ENCODE peak calls at places on chromosomes 4 and X, in eight cellular contexts. W is left ventricle myocardium inferior; Z is mammary epithelial cell; X is ovary; H is uterus; L is H9; O is testis; G is CD4-positive, CD25-positive, alpha-beta regulatory T cell. M is an unnamed sample. For H3K4me1, the result is how much of the 10 kb centered on the place peaks cover.

GRCh38 chrX:154056739-154057367 is 37.2 kb upstream of the IRAK1 start:
- DNase-seq in Z (peak), X (no peak), H (no peak), G (peak), L (no peak), O (no peak), W (no peak), M (no peak)

GRCh38 chr4:81620442-81620841 is 148.7 kb upstream of the RASGEF1B start:
- DNase-seq in O (no peak), H (no peak), Z (peak), X (no peak), G (no peak), W (no peak), L (no peak), M (no peak)

GRCh38 chr4:54909964-54910363 is 215.4 kb downstream of the KDR start:
- DNase-seq in G (no peak), X (no peak), O (no peak), Z (no peak), L (no peak), H (no peak), W (no peak), M (no peak)

GRCh38 chr4:154194649-154195048 is 296.9 kb downstream of the DCHS2 start:
- DNase-seq in X (no peak), Z (no peak), O (no peak), G (no peak), W (no peak), H (no peak), L (no peak), M (no peak)

GRCh38 chrX:10524578-10524977 is 95.8 kb downstream of the MID1 start:
- DNase-seq in G (no peak), L (no peak), H (no peak), Z (no peak), W (no peak), O (no peak), X (no peak), M (no peak)

GRCh38 chr4:173091362-173091761 is 77.2 kb upstream of the GALNT7 start:
- DNase-seq in H (no peak), O (peak), G (no peak), W (no peak), L (no peak), X (no peak), Z (no peak), M (no peak)

GRCh38 chrX:7941390-7942042 is 14.3 kb upstream of the PNPLA4 start:
- DNase-seq in O (peak), H (no peak), L (peak), X (no peak), Z (peak), G (peak), W (no peak), M (no peak)

GRCh38 chr4:173370130-173370476 is 651 bp upstream of the SAP30 start:
- DNase-seq in Z (no peak), H (peak), G (no peak), W (peak), L (no peak), X (peak), O (peak), M (peak)

GRCh38 chrX:123803331-123803983 is 56.4 kb upstream of the XIAP start:
- DNase-seq in O (no peak), W (no peak), Z (peak), G (peak), H (no peak), X (no peak), L (no peak), M (no peak)

GRCh38 chrX:135396566-135396965 is 25.2 kb upstream of the SMIM10L2A start:
- DNase-seq in L (no peak), W (no peak), X (no peak), Z (no peak), O (no peak), G (no peak), H (no peak), M (no peak)

GRCh38 chr4:140901736-140902336 is 145.7 kb upstream of the TBC1D9 start:
- DNase-seq in O (no peak), Z (no peak), H (no peak), W (no peak), X (no peak), L (no peak), G (no peak), M (no peak)

GRCh38 chr4:121199742-121200561 is 35.8 kb upstream of the TNIP3 start:
- DNase-seq in O (no peak), H (no peak), G (peak), Z (no peak), W (no peak), L (no peak), X (no peak), M (no peak)

GRCh38 chrX:40550069-40550468 is 30.7 kb upstream of the ATP6AP2 start:
- DNase-seq in G (no peak), X (no peak), L (no peak), H (no peak), O (no peak), W (no peak), Z (no peak), M (no peak)

GRCh38 chr4:60805500-60806313 is 394.4 kb upstream of the ADGRL3 start:
- DNase-seq in X (no peak), L (no peak), W (no peak), O (peak), Z (peak), H (no peak), G (no peak), M (no peak)

GRCh38 chr4:68447201-68447600 is at the start of gene TMPRSS11E:
- DNase-seq in O (no peak), X (no peak), G (no peak), W (no peak), Z (peak), H (no peak), L (no peak), M (no peak)

GRCh38 chrX:30822068-30822671 is 66.9 kb downstream of the TAB3 start:
- DNase-seq in O (no peak), X (no peak), L (no peak), W (no peak), G (peak), H (no peak), Z (no peak), M (no peak)

GRCh38 chr4:80070880-80071620 is 2.0 kb downstream of the ANTXR2 start:
- DNase-seq in X (no peak), G (no peak), H (no peak), O (no peak), Z (no peak), L (no peak), W (no peak), M (no peak)

GRCh38 chr4:26762650-26763049 is 98.0 kb upstream of the STIM2 start:
- DNase-seq in G (peak), O (no peak), L (no peak), Z (peak), H (no peak), X (no peak), W (no peak), M (no peak)

GRCh38 chrX:33808636-33809035 is 323.5 kb downstream of the FAM47A start:
- DNase-seq in H (no peak), W (no peak), G (no peak), X (no peak), O (no peak), L (peak), Z (no peak), M (no peak)

GRCh38 chrX:112687189-112687691 is 7.5 kb upstream of the LHFPL1 start:
- DNase-seq in G (no peak), Z (no peak), L (no peak), H (no peak), X (no peak), O (no peak), W (no peak), M (no peak)

GRCh38 chr4:54281060-54281781 is 52.1 kb downstream of the PDGFRA start:
- DNase-seq in H (peak), Z (peak), X (peak), G (no peak), L (no peak), O (peak), W (peak), M (peak)

GRCh38 chr4:185019451-185020292 is 1.4 kb downstream of the HELT start:
- DNase-seq in O (no peak), W (no peak), Z (peak), H (no peak), X (no peak), L (peak), G (no peak), M (no peak)

GRCh38 chrX:81120270-81120935 is 81.3 kb downstream of the HMGN5 start:
- DNase-seq in O (no peak), H (no peak), L (no peak), G (no peak), W (no peak), Z (no peak), X (no peak), M (no peak)

GRCh38 chr4:96352051-96352517 is 512.2 kb downstream of the PDHA2 start:
- DNase-seq in X (no peak), L (peak), G (peak), Z (peak), W (no peak), H (no peak), O (peak), M (no peak)

GRCh38 chr4:170035231-170035630 is 9.0 kb upstream of the MFAP3L start:
- DNase-seq in G (no peak), Z (no peak), L (no peak), H (no peak), O (no peak), W (no peak), X (no peak), M (no peak)

GRCh38 chr4:98802673-98803286 is 126.2 kb downstream of the EIF4E start:
- DNase-seq in O (no peak), Z (no peak), L (no peak), X (no peak), H (no peak), G (no peak), W (no peak), M (no peak)

GRCh38 chr4:69858683-69859082 is 1.3 kb downstream of the SULT1E1 start:
- DNase-seq in X (no peak), G (no peak), L (no peak), W (no peak), H (no peak), Z (peak), O (no peak), M (no peak)

GRCh38 chr4:48271048-48271452 is 1.4 kb upstream of the TEC start:
- DNase-seq in X (no peak), H (no peak), Z (no peak), O (no peak), G (no peak), W (no peak), L (no peak), M (no peak)

GRCh38 chrX:155231163-155231562 is 14.9 kb downstream of the VBP1 start:
- DNase-seq in W (no peak), X (no peak), G (no peak), O (no peak), L (no peak), Z (no peak), H (no peak), M (no peak)

GRCh38 chrX:2931155-2931554 is 2.0 kb upstream of the ARSD start:
- DNase-seq in X (no peak), O (no peak), L (no peak), Z (no peak), G (no peak), W (no peak), H (no peak), M (no peak)

GRCh38 chr4:69589884-69590283 is 49.6 kb downstream of the UGT2A2 start:
- DNase-seq in L (no peak), H (no peak), W (no peak), G (no peak), O (no peak), Z (no peak), X (no peak), M (no peak)

GRCh38 chr4:101086801-101087586 is 260.3 kb downstream of the PPP3CA start:
- DNase-seq in L (peak), H (no peak), O (no peak), X (no peak), Z (no peak), G (no peak), W (no peak), M (no peak)

GRCh38 chr4:25129926-25130325 is 30.3 kb downstream of the SEPSECS start:
- DNase-seq in X (no peak), L (no peak), W (no peak), O (no peak), H (no peak), G (no peak), Z (no peak), M (no peak)

GRCh38 chr4:43983610-43984009 is 465.0 kb downstream of the KCTD8 start:
- DNase-seq in G (no peak), Z (no peak), W (no peak), H (no peak), L (no peak), O (no peak), X (no peak), M (no peak)

GRCh38 chr4:158670975-158671664 is 567 bp downstream of the C4orf46 start:
- DNase-seq in L (peak), X (peak), G (peak), W (peak), H (peak), O (peak), Z (peak), M (no peak)
- H3K27ac ChIP-seq in L (no peak), X (peak), G (peak), W (peak), H (peak), O (peak), Z (peak), M (no peak)

GRCh38 chr4:5927747-5928146 is 34.9 kb upstream of the CRMP1 start:
- DNase-seq in O (no peak), G (no peak), W (no peak), H (no peak), L (no peak), X (no peak), Z (no peak), M (no peak)
- H3K4me1 ChIP-seq in O (under half), G (under half), W (under half), H (under half), L (under half), X (under half), Z (under half), M (under half)

GRCh38 chr4:8168232-8168631 is 9.6 kb upstream of the ABLIM2 start:
- DNase-seq in W (no peak), O (no peak), L (no peak), G (no peak), Z (no peak), H (no peak), X (no peak), M (no peak)

GRCh38 chr4:8169763-8170162 is 11.2 kb upstream of the ABLIM2 start:
- DNase-seq in G (no peak), L (no peak), W (no peak), O (no peak), X (no peak), Z (no peak), H (no peak), M (no peak)

GRCh38 chr4:8170341-8170740 is 11.7 kb upstream of the ABLIM2 start:
- DNase-seq in L (no peak), G (no peak), W (no peak), O (no peak), Z (no peak), X (no peak), H (no peak), M (peak)

GRCh38 chr4:8167815-8168214 is 9.2 kb upstream of the ABLIM2 start:
- DNase-seq in H (no peak), O (peak), Z (no peak), X (no peak), L (no peak), G (no peak), W (no peak), M (no peak)

DNA sequence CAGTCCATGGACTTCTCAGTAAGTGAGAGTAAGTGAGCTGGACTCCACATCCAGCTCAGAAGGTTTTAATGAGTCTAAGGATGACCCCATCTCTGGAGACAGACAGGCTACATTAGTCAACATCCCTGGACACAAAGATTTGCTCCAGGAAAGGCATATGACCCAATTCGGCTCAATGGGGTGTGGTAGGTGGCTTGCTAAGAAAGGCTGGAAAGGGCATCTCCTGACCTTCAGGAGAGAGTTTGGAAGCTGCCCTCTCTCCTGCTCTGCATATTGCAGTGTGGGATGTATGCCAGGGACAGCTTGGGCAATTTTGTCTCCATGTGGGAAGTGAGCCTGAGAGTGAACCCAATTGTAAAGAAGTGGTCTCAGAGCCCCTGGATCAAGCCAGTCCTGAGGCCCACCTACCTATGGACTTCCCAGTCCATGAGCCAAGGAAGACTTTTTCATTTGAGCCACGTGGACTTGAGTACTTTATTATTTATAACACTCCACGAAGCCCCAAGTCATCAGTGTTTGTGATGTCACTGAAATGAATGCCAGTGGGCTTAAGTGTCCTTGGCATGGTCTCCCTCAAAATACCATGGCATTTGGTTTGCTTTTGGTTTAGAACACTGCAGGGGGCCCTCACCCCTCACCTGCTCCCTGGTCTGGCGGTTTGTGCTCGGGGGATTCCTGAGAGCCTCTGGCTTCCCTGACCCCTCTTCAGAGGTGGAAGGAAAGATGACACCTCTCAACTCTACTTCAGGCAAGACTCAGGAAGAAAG is 10.4 kb upstream of the ABLIM2 start:
- DNase-seq in X (no peak), W (no peak), H (no peak), L (no peak), O (no peak), G (no peak), Z (no peak), M (no peak)
- H3K27ac ChIP-seq in X (no peak), W (no peak), H (no peak), L (no peak), O (no peak), G (no peak), Z (no peak), M (no peak)

DNA sequence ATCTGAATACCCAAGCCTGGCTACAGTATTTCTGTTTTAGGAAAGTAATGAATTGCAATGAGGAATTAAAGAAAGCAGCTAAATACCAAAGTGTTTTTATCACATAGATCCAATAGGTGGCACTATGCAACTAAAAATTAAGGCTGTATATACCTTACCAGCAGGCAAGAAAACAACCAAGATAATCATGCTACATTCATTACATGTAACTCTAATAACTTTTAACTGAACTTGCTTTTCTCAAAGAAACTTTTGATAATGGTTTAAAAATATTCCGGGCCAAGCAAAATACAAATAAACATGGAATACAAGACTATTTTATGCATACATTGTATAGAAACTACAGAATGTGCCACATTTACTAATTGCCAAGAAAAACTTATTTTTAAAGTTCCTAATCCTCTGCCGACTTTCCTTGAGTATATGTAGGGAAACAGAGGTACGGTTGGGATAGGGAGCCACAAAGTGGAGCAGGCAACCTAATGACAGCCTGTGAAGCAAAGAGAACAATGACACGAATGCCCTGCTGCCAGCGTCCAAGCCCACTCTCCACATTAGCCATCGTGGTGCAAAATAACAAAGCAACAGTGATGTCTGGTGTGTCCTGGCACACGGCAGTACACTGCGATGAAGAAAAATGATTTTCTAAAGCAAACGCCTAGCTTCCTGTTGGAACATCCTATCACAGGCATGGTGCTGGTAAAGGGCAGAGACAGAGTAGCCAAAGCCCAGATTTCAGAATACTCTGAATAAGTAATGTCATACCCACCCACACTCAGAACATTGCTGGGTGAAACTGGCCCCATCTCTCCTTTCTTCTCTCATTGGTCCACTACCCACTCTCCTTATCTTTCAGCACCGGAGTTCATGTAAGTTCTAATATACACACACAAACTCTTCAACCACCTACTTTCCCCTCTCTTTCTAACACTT is 63.5 kb downstream of the SEC24D start:
- DNase-seq in Z (peak), H (no peak), W (no peak), X (no peak), G (peak), O (no peak), L (no peak), M (no peak)
- H3K4me1 ChIP-seq in Z (under half), H (under half), W (half or more), X (under half), G (under half), O (under half), L (under half), M (under half)

DNA sequence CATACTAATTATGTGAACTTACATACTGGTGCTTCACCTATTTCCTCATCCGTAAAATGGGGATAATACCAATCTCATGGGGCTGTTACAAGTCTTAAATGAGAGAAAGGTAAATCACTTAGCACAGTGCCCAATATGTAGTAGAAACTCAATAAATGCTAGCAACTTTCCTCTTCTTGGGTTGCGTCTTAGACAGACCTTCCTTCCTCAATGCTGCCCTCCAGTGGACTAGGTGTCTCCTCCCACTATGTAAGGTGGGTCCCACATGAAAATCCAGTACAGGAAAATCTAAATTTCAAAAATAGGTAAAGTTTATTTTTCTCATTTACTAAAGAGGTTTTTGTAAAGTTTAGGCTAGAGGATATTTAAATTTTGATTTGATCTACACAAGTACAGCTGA is 20.6 kb downstream of the ZDHHC9 start:
- DNase-seq in W (no peak), H (peak), G (peak), Z (peak), L (no peak), O (peak), X (peak), M (peak)
- H3K27ac ChIP-seq in W (no peak), H (no peak), G (no peak), Z (no peak), L (no peak), O (no peak), X (no peak), M (no peak)

DNA sequence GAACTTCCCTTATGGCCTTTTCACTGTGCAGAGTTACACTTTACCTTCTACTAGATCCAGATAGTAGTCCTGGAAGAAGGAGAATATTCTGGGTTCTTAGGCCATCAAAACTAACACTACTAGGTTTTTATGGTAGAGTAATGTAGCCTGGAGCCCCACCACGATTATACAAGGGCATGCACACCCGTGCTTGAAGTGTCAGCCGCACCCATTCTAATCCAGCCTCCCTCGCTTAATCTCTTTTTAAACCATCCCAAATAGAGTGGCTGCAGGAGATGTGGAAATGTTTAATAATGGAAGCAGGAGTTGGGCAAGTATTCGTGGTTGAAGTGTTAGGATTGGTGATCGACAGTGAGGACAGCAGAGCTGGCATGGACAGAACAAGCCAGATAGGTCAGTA is 14.2 kb downstream of the ENPEP start:
- DNase-seq in O (no peak), X (no peak), H (no peak), L (no peak), G (no peak), Z (no peak), W (no peak), M (no peak)
- H3K4me1 ChIP-seq in O (under half), X (under half), H (under half), L (under half), G (under half), Z (under half), W (under half), M (under half)